ENCODE peak calls at places on chromosome 10, in four cellular contexts. D is sigmoid colon, O is lower lobe of right lung, K is left ventricle myocardium inferior. W is an unnamed sample.

GRCh38 chr10:129758180-129758579 is 205.9 kb downstream of the EBF3 start:
- DNase-seq in O (peak; percentile 31), D (peak; percentile 13), K (no peak), W (peak; percentile 32)

GRCh38 chr10:62916157-62916603 is 100.0 kb upstream of the EGR2 start:
- DNase-seq in D (no peak), O (no peak), K (no peak), W (no peak)

GRCh38 chr10:125034671-125035070 is 92.7 kb downstream of the ZRANB1 start:
- DNase-seq in D (no peak), K (no peak), O (peak; percentile 35), W (no peak)

GRCh38 chr10:74813371-74813770 is 13.0 kb upstream of the KAT6B start:
- DNase-seq in K (no peak), D (no peak), O (no peak), W (no peak)

GRCh38 chr10:4190876-4191275 is 405.9 kb upstream of the KLF6 start:
- DNase-seq in O (no peak), K (no peak), D (no peak), W (no peak)

GRCh38 chr10:50585921-50586739 is 37.6 kb downstream of the SGMS1 start:
- DNase-seq in O (no peak), K (no peak), D (no peak), W (no peak)

GRCh38 chr10:110357252-110357780 is 52.6 kb upstream of the SMNDC1 start:
- DNase-seq in O (no peak), K (no peak), D (no peak), W (peak; percentile 80)

GRCh38 chr10:102994551-102995295 is 76.6 kb downstream of the CNNM2 start:
- DNase-seq in K (no peak), D (no peak), O (no peak), W (no peak)

GRCh38 chr10:78920011-78920410 is 148.8 kb upstream of the ZMIZ1 start:
- DNase-seq in O (no peak), K (no peak), D (no peak), W (peak; percentile 64)

GRCh38 chr10:84126785-84127167 is 12.5 kb upstream of the GHITM start:
- DNase-seq in O (no peak), D (no peak), K (no peak), W (no peak)

GRCh38 chr10:69716711-69717560 is 84.8 kb upstream of the COL13A1 start:
- DNase-seq in K (no peak), O (peak; percentile 77), D (no peak), W (no peak)

GRCh38 chr10:60114765-60115586 is 208.6 kb upstream of the CCDC6 start:
- DNase-seq in D (no peak), K (no peak), O (no peak), W (no peak)
- TF ChIP-seq CTCF in D (peak; percentile 56), K (peak; percentile 63), O (peak; percentile 46), W (no peak)

GRCh38 chr10:30051220-30051619 is 8.2 kb downstream of the JCAD start:
- DNase-seq in K (no peak), D (no peak), O (no peak), W (no peak)
- H3K27ac ChIP-seq in K (peak overlapping the region; percentile 95), D (no peak overlapping the region), O (no peak overlapping the region), W (no peak overlapping the region)

GRCh38 chr10:127850944-127851343 is 41.8 kb downstream of the CLRN3 start:
- DNase-seq in K (no peak), O (no peak), D (no peak), W (no peak)

GRCh38 chr10:127849896-127850295 is 42.8 kb downstream of the CLRN3 start:
- DNase-seq in D (no peak), O (no peak), K (no peak), W (no peak)

GRCh38 chr10:127852456-127852855 is 40.3 kb downstream of the CLRN3 start:
- DNase-seq in K (no peak), D (no peak), O (no peak), W (no peak)

GRCh38 chr10:127853868-127854768 is 38.6 kb downstream of the CLRN3 start:
- DNase-seq in K (peak; percentile 50), D (peak; percentile 78), O (peak; percentile 75), W (peak; percentile 90)

GRCh38 chr10:127851661-127852205 is 41.0 kb downstream of the CLRN3 start:
- DNase-seq in D (no peak), K (no peak), O (no peak), W (no peak)
- H3K9me3 ChIP-seq in D (no peaks in the 10 kb centered on the region), K (no peaks in the 10 kb centered on the region), O (no peaks in the 10 kb centered on the region), W (no peaks in the 10 kb centered on the region)

DNA sequence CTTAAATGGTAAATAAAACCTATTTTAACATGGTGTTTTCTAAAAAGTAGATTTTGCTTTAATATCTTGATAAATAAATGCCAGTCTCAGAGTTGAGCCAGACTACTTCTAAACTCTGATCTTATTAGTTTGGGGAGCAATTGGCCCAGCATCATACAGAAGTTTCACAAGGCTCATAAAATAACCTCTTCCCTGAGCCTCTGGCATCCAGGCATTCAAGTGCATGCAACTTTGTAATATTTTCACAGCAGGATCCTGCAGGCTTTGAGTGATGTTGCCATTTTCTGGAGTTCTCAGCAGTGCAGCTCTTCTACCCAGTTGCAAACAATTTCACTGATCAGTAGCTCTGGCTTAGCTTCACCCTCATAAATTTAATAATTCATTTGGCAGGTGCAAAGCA is 107.1 kb upstream of the MBL2 start:
- DNase-seq in K (no peak), D (no peak), O (no peak), W (no peak)
- TF ChIP-seq CTCF in K (no peak), D (no peak), O (no peak), W (no peak)

DNA sequence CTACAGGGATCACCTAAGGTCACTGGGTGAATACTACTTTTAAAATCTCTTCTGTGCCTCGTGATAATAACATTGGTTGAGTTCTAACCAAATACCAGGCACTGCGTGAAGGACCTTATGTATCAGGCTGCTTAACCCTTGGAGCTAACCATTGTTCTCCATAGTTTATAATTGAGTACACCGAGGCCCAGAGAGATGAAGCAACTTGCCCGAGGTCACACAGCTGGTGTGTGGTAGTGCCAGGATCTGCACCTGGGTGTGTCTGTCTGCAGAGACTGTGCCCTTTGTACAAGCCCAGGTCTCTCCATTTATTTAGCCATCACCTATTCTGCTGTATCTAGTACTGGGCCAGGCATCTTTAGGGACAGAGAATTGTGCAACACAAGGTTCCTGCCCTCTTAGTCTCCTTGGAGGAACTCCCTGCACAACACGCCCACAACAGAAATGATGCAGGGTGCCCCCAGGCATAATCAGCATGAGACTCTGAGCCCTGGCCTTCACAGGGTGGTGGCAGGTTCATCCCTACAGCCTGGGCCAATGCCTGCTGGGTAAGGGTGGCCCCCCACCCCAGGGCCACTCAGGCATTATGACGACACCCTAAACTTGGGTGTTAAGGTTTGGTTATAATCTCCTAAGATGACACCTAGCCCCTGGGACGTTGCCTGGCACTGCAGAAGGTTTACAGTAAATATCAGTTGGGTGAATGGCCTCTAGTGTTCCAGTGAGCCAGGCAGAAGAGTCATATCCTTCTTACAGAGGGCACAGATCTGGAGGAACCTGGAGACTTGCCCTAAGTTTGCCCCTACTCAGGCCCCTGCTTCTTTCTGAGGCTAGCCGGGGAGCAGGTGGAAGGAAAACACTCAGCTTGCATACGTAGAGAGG is 31.6 kb downstream of the UNC5B start:
- DNase-seq in D (no peak), K (peak; percentile 15), O (peak; percentile 36), W (no peak)
- H3K27ac ChIP-seq in D (peak overlapping the region; percentile 44), K (peak overlapping the region; percentile 81), O (peak overlapping the region; percentile 53), W (no peak overlapping the region)